ENCODE peak calls at places on chromosomes 6 and 20, in nine cellular contexts. G is stimulated activated CD8-positive, alpha-beta memory T cell treated with anti-CD3 and anti-CD28 coated beads, Interleukin-7, amount 100 ng/mL, for 1 hour; X is DMS 273 treated with DMSO at 0.1 percent for 48 hours; V is COR-L47; E is activated T-cell treated with anti-CD3 and anti-CD28 coated beads, Interleukin-2, amount 50 U/mL, for 72 hours; K is HEK293T; S is endothelial cell; Z is cardiac muscle cell; P is hepatocyte. L is an unnamed sample.

GRCh38 chr20:8608470-8608869 is 460.4 kb upstream of the PLCB4 start:
- DNase-seq in G (no peak), K (no peak), X (no peak), Z (no peak), P (no peak), E (no peak), S (no peak), V (no peak), L (no peak)

GRCh38 chr20:23042270-23042669 is 7.2 kb downstream of the SSTR4 start:
- DNase-seq in V (peak), Z (no peak), K (no peak), G (no peak), E (no peak), X (no peak), S (no peak), P (no peak), L (no peak)

GRCh38 chr6:139713911-139714527 is 339.6 kb upstream of the CITED2 start:
- DNase-seq in Z (no peak), X (no peak), G (no peak), V (no peak), K (no peak), S (no peak), E (no peak), P (peak), L (no peak)

GRCh38 chr6:66962082-66962481 is 1255.1 kb upstream of the EYS start:
- DNase-seq in S (no peak), G (no peak), Z (no peak), X (no peak), E (no peak), K (no peak), V (no peak), P (no peak), L (no peak)

GRCh38 chr20:5114403-5114802 is 5.4 kb downstream of the PCNA start:
- DNase-seq in S (no peak), Z (no peak), E (no peak), V (no peak), P (no peak), X (no peak), K (no peak), G (no peak), L (no peak)

GRCh38 chr20:37295001-37295400 is 5.5 kb downstream of the MANBAL start:
- DNase-seq in P (peak), Z (peak), V (no peak), K (no peak), X (no peak), G (no peak), S (no peak), E (peak), L (no peak)

GRCh38 chr20:1816384-1817381 is 78.5 kb upstream of the SIRPA start:
- DNase-seq in K (no peak), Z (peak), P (no peak), X (no peak), V (no peak), S (no peak), G (no peak), E (peak), L (no peak)

GRCh38 chr6:47348316-47348863 is 38.7 kb upstream of the TNFRSF21 start:
- DNase-seq in X (no peak), E (no peak), Z (no peak), V (no peak), P (no peak), G (no peak), S (no peak), K (no peak), L (no peak)

GRCh38 chr20:23637282-23638221 is at the start of gene CST3:
- DNase-seq in K (peak), E (peak), S (peak), P (peak), V (peak), Z (peak), X (peak), G (no peak), L (no peak)

GRCh38 chr6:117496383-117496990 is 14.0 kb downstream of the DCBLD1 start:
- DNase-seq in G (no peak), Z (peak), S (no peak), X (no peak), E (no peak), P (no peak), V (no peak), K (no peak), L (no peak)

GRCh38 chr6:159988983-159989454 is 20.1 kb downstream of the IGF2R start:
- DNase-seq in S (no peak), G (no peak), Z (peak), V (no peak), K (no peak), P (no peak), X (no peak), E (no peak), L (no peak)

GRCh38 chr6:98724537-98724936 is 109.8 kb upstream of the POU3F2 start:
- DNase-seq in V (no peak), S (no peak), P (peak), E (no peak), Z (no peak), G (no peak), X (no peak), K (no peak), L (no peak)

GRCh38 chr6:109772961-109773431 is 81.9 kb downstream of the FIG4 start:
- DNase-seq in X (no peak), V (peak), K (no peak), Z (no peak), G (no peak), P (no peak), E (no peak), S (no peak), L (no peak)

GRCh38 chr6:143673638-143674037 is 4.1 kb upstream of the PHACTR2 start:
- DNase-seq in S (no peak), K (no peak), Z (peak), P (peak), E (no peak), G (no peak), V (no peak), X (no peak), L (no peak)

GRCh38 chr6:160010067-160010466 is 41.2 kb downstream of the IGF2R start:
- DNase-seq in V (no peak), K (no peak), X (no peak), E (no peak), P (no peak), Z (peak), S (no peak), G (no peak), L (no peak)

GRCh38 chr6:12761376-12762115 is 45.0 kb downstream of the PHACTR1 start:
- DNase-seq in Z (peak), V (no peak), P (no peak), X (no peak), G (no peak), S (no peak), E (no peak), K (no peak), L (no peak)

GRCh38 chr6:13554929-13555333 is 19.5 kb upstream of the SIRT5 start:
- DNase-seq in G (no peak), K (no peak), S (peak), X (peak), P (peak), E (no peak), Z (peak), V (no peak), L (no peak)

GRCh38 chr6:151629791-151630190 is 136.0 kb downstream of the CCDC170 start:
- DNase-seq in V (no peak), X (no peak), G (no peak), Z (no peak), K (no peak), S (no peak), E (no peak), P (no peak), L (no peak)

GRCh38 chr6:22657341-22657985 is 88.1 kb downstream of the HDGFL1 start:
- DNase-seq in E (no peak), V (no peak), Z (peak), S (no peak), G (no peak), X (no peak), P (no peak), K (no peak), L (peak)

GRCh38 chr6:40671338-40672050 is 84.3 kb upstream of the LRFN2 start:
- DNase-seq in K (no peak), X (no peak), P (peak), E (no peak), G (no peak), Z (no peak), S (no peak), V (peak), L (no peak)

GRCh38 chr20:31527266-31527665 is 13.0 kb downstream of the HM13 start:
- DNase-seq in P (no peak), S (no peak), V (no peak), Z (no peak), E (no peak), K (no peak), G (no peak), X (no peak), L (no peak)

L was measured in naive B cell.